ENCODE peak calls at places on chromosome 17, in eight cellular contexts. Y, P, I, K, B, X, M and U are unnamed samples.

GRCh38 chr17:4204190-4204589 is 59.6 kb downstream of the ANKFY1 start:
- DNase-seq in Y (no peak), P (peak), K (peak), X (no peak), M (peak), I (no peak), B (no peak), U (no peak)

GRCh38 chr17:68314916-68315535 is 23.7 kb downstream of the ARSG start:
- DNase-seq in P (no peak), M (no peak), I (no peak), X (no peak), K (no peak), Y (no peak), B (no peak), U (no peak)

GRCh38 chr17:6184508-6184907 is 114.3 kb downstream of the WSCD1 start:
- DNase-seq in Y (no peak), B (no peak), K (no peak), P (no peak), X (no peak), I (no peak), M (no peak), U (no peak)

GRCh38 chr17:17682293-17682736 is 1.1 kb downstream of the RAI1 start:
- DNase-seq in Y (peak), X (no peak), I (no peak), K (peak), B (no peak), M (no peak), P (no peak), U (no peak)

GRCh38 chr17:68587026-68587425 is 14.1 kb downstream of the FAM20A start:
- DNase-seq in M (no peak), I (no peak), X (no peak), K (no peak), Y (no peak), B (no peak), P (no peak), U (no peak)

GRCh38 chr17:60169921-60170817 is 20.4 kb downstream of the CA4 start:
- DNase-seq in B (peak), M (peak), Y (no peak), X (no peak), K (peak), I (no peak), P (peak), U (no peak)

GRCh38 chr17:8189041-8189710 is 804 bp downstream of the BORCS6 start:
- DNase-seq in K (peak), B (no peak), M (no peak), Y (peak), P (no peak), I (no peak), X (no peak), U (no peak)

GRCh38 chr17:17545031-17545820 is 46.3 kb downstream of the PEMT start:
- DNase-seq in M (peak), X (no peak), Y (peak), P (peak), K (peak), I (no peak), B (no peak), U (peak)

GRCh38 chr17:28811594-28812135 is 30.9 kb downstream of the FAM222B start:
- DNase-seq in Y (no peak), I (no peak), P (peak), M (no peak), K (peak), X (no peak), B (no peak), U (no peak)

GRCh38 chr17:80110927-80111701 is 9.7 kb downstream of the GAA start:
- DNase-seq in P (no peak), X (no peak), M (no peak), K (no peak), Y (no peak), I (no peak), B (no peak), U (no peak)

GRCh38 chr17:8069587-8069860 is 18.0 kb downstream of the ALOX12B start:
- DNase-seq in X (no peak), P (no peak), K (no peak), M (no peak), B (no peak), Y (no peak), I (no peak), U (no peak)

GRCh38 chr17:68446626-68447041 is 10.7 kb downstream of the WIPI1 start:
- DNase-seq in P (no peak), X (no peak), B (no peak), M (no peak), I (no peak), K (no peak), Y (peak), U (no peak)

GRCh38 chr17:48997827-48998556 is 807 bp downstream of the IGF2BP1 start:
- DNase-seq in X (no peak), M (no peak), Y (no peak), I (peak), P (no peak), B (no peak), K (peak), U (no peak)

GRCh38 chr17:3659541-3660111 is 8.8 kb downstream of the TAX1BP3 start:
- DNase-seq in I (no peak), K (peak), P (peak), X (peak), B (no peak), M (peak), Y (peak), U (peak)

GRCh38 chr17:65092262-65092661 is 35.7 kb upstream of the GNA13 start:
- DNase-seq in M (no peak), I (no peak), X (no peak), K (peak), Y (no peak), P (peak), B (no peak), U (no peak)

GRCh38 chr17:50093807-50094206 is 1.3 kb upstream of the PDK2 start:
- DNase-seq in X (no peak), P (no peak), M (no peak), I (no peak), K (no peak), Y (no peak), B (no peak), U (no peak)

GRCh38 chr17:74552037-74552436 is 6.1 kb upstream of the CD300C start:
- DNase-seq in P (no peak), K (peak), Y (no peak), I (no peak), X (no peak), B (no peak), M (no peak), U (no peak)

GRCh38 chr17:63701477-63702222 is 1.7 kb upstream of the LIMD2 start:
- DNase-seq in X (no peak), I (no peak), M (no peak), K (no peak), Y (peak), B (no peak), P (no peak), U (no peak)

GRCh38 chr17:43818966-43819365 is 14.0 kb downstream of the MPP3 start:
- DNase-seq in M (no peak), Y (no peak), X (no peak), K (no peak), I (no peak), B (no peak), P (no peak), U (no peak)

GRCh38 chr17:18158022-18158600 is 25.5 kb upstream of the ALKBH5 start:
- DNase-seq in B (peak), K (peak), I (no peak), P (peak), X (peak), Y (peak), M (no peak), U (peak)

GRCh38 chr17:57739402-57740224 is 5.5 kb downstream of the CCDC182 start:
- DNase-seq in M (no peak), P (peak), B (no peak), X (no peak), K (no peak), Y (no peak), I (no peak), U (no peak)

GRCh38 chr17:18963126-18964017 is 11.4 kb downstream of the SLC5A10 start:
- DNase-seq in M (no peak), X (no peak), P (peak), B (no peak), Y (peak), I (no peak), K (peak), U (no peak)

GRCh38 chr17:60165976-60166375 is 16.2 kb downstream of the CA4 start:
- DNase-seq in B (no peak), M (no peak), P (no peak), I (peak), X (no peak), K (no peak), Y (no peak), U (no peak)

GRCh38 chr17:34586346-34586846 is 7.0 kb downstream of the TMEM132E start:
- DNase-seq in Y (no peak), P (no peak), I (no peak), K (no peak), M (no peak), X (no peak), B (no peak), U (no peak)

GRCh38 chr17:28745777-28746473 is 2.1 kb downstream of the TRAF4 start:
- DNase-seq in X (no peak), M (no peak), K (no peak), I (no peak), B (no peak), Y (no peak), P (no peak), U (no peak)

GRCh38 chr17:49691086-49691676 is 13.3 kb upstream of the SPOP start:
- DNase-seq in P (peak), M (peak), B (no peak), K (no peak), Y (peak), I (no peak), X (peak), U (no peak)

GRCh38 chr17:58219789-58220183 is 731 bp upstream of the MKS1 start:
- DNase-seq in P (peak), X (no peak), Y (no peak), K (peak), M (no peak), I (no peak), B (no peak), U (no peak)

GRCh38 chr17:179721-180379 is 1.6 kb downstream of the DOC2B start:
- DNase-seq in M (no peak), Y (no peak), K (no peak), X (no peak), P (no peak), I (no peak), B (no peak), U (no peak)

GRCh38 chr17:59846391-59847165 is 46.2 kb downstream of the TUBD1 start:
- DNase-seq in M (no peak), B (no peak), K (peak), P (peak), X (no peak), Y (peak), I (no peak), U (peak)

GRCh38 chr17:80137131-80137530 is 9.8 kb downstream of the EIF4A3 start:
- DNase-seq in X (no peak), B (no peak), M (no peak), K (no peak), I (no peak), Y (no peak), P (no peak), U (no peak)

GRCh38 chr17:16909472-16909871 is 62.4 kb downstream of the TNFRSF13B start:
- DNase-seq in X (no peak), K (no peak), B (no peak), M (no peak), P (no peak), Y (no peak), I (no peak), U (no peak)

GRCh38 chr17:7613769-7614421 is 802 bp downstream of the FXR2 start:
- DNase-seq in P (peak), M (no peak), Y (peak), I (no peak), K (peak), X (no peak), B (no peak), U (no peak)

GRCh38 chr17:68318103-68318991 is 27.1 kb downstream of the ARSG start:
- DNase-seq in K (peak), P (peak), M (peak), I (no peak), Y (no peak), B (peak), X (no peak), U (peak)

GRCh38 chr17:46035112-46035818 is 36.2 kb downstream of the STH start:
- DNase-seq in I (no peak), Y (no peak), X (no peak), K (peak), B (no peak), M (no peak), P (no peak), U (no peak)

GRCh38 chr17:48961516-48962233 is 6.7 kb downstream of the GIP start:
- DNase-seq in P (peak), K (peak), X (no peak), M (no peak), B (peak), Y (no peak), I (no peak), U (no peak)

GRCh38 chr17:82613283-82614094 is 34.8 kb downstream of the WDR45B start:
- DNase-seq in P (no peak), B (no peak), Y (no peak), I (no peak), M (no peak), K (no peak), X (no peak), U (no peak)

GRCh38 chr17:7997186-7997585 is 5.2 kb upstream of the GUCY2D start:
- DNase-seq in M (no peak), Y (no peak), K (peak), P (no peak), I (no peak), X (no peak), B (no peak), U (no peak)

GRCh38 chr17:58270476-58271290 is 10.1 kb downstream of the MPO start:
- DNase-seq in K (no peak), B (no peak), M (no peak), P (no peak), Y (no peak), X (no peak), I (no peak), U (no peak)

GRCh38 chr17:61411114-61411943 is 11.7 kb downstream of the TBX2 start:
- DNase-seq in Y (peak), X (peak), P (peak), K (peak), M (no peak), I (no peak), B (no peak), U (no peak)

GRCh38 chr17:61410555-61411089 is 11.0 kb downstream of the TBX2 start:
- DNase-seq in K (peak), M (no peak), B (peak), I (no peak), X (peak), P (peak), Y (peak), U (no peak)

GRCh38 chr17:61408151-61409041 is 8.8 kb downstream of the TBX2 start:
- DNase-seq in Y (peak), P (no peak), I (no peak), M (no peak), B (no peak), X (peak), K (no peak), U (no peak)

GRCh38 chr17:61410100-61410551 is 10.5 kb downstream of the TBX2 start:
- DNase-seq in I (no peak), X (peak), M (no peak), K (no peak), Y (peak), B (no peak), P (no peak), U (no peak)

DNA sequence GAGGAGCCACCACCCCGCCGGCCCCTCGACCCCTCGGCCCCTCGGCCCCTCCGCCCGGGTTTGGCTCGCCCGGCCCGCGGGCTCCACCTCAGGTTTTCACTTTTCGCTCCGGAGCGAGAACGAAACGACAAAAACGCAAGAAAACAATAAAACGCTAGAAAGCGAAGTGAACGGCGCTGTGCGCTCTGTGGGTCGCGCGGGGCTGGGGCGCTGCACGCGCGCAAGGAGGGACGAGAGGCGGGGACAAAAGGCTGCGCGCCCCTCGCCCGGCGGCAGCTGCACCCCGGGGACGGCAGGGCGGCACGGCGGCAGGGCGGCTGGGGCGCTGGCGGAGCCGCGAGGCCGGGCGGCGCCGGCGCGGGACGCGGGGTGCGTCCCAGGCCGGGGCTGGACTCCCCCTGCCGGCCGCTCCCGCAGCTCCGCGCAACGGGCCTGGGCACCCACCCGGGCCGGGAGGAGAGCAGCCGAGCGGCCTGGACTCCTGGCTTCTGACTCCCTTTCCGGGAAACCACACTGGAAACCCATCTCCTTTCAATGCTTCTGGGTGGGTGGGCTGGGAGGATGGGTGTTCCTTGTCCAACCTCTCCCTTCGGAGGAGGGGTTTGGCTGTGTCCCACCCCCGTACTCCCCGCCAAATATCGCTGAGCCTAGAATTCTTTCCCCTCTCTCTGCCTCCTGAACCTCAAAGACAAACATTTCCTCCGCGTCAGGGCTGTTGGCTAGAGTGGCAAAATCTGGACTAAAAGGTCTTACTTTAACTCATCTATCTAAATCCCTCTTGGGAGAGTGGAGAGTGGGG is 9.9 kb downstream of the TBX2 start:
- DNase-seq in X (peak), I (no peak), Y (peak), M (no peak), B (no peak), P (peak), K (peak), U (no peak)
- TF ChIP-seq CTCF in X (peak), I (no peak), Y (peak), M (peak), B (no peak), P (no peak), K (peak), U (peak)

GRCh38 chr17:66578781-66579489 is 256.0 kb upstream of the CACNG5 start:
- DNase-seq in Y (no peak), P (no peak), X (no peak), B (peak), I (no peak), K (no peak), M (no peak), U (no peak)
- H3K4me3 ChIP-seq in Y (no peak), P (no peak), X (no peak), B (no peak), I (no peak), K (no peak), M (no peak), U (no peak)

GRCh38 chr17:38890410-38890746 is 20.5 kb downstream of the LASP1 start:
- DNase-seq in Y (no peak), M (no peak), K (no peak), P (no peak), B (no peak), X (no peak), I (no peak), U (no peak)
- TF ChIP-seq CTCF in Y (no peak), M (no peak), K (no peak), P (no peak), B (no peak), X (no peak), I (no peak), U (no peak)

GRCh38 chr17:1375615-1376014 is 24.4 kb downstream of the YWHAE start:
- DNase-seq in B (no peak), X (no peak), Y (no peak), M (no peak), K (no peak), I (no peak), P (no peak), U (no peak)
- H3K4me3 ChIP-seq in B (no peak), X (no peak), Y (no peak), M (no peak), K (no peak), I (no peak), P (no peak), U (no peak)

DNA sequence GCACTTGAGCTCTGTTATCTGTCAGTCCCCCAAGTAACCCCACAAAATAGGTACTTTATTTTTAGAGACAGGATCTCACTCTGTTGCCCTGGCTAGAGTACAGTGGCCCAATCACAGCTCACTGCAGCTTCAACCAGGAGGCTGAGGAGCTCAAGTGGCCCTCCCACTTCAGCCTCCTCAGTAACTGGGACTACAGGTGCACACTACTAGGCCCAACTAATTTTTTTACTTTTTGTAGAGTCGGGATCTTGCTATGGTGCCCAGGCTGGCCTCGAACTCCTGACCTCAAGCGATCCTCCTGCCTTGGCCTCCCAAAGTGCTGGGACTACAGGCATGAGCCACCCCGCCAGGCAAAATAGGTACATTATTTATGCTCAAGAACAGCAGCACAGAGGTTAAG is 99.6 kb downstream of the MGAT5B start:
- DNase-seq in K (no peak), B (no peak), P (no peak), I (no peak), Y (no peak), X (no peak), M (no peak), U (no peak)
- TF ChIP-seq CTCF in K (no peak), B (no peak), P (no peak), I (no peak), Y (no peak), X (no peak), M (no peak), U (no peak)

GRCh38 chr17:2391597-2392251 is 9.1 kb downstream of the MNT start:
- DNase-seq in X (no peak), Y (no peak), P (no peak), I (no peak), M (no peak), B (no peak), K (no peak), U (no peak)
- H3K4me3 ChIP-seq in X (peak), Y (peak), P (peak), I (peak), M (peak), B (peak), K (peak), U (peak)

GRCh38 chr17:20924306-20924705 is 118.5 kb downstream of the USP22 start:
- DNase-seq in X (no peak), P (no peak), K (no peak), I (no peak), M (no peak), Y (no peak), B (no peak), U (no peak)

GRCh38 chr17:20919990-20920812 is 122.6 kb downstream of the USP22 start:
- DNase-seq in K (no peak), X (no peak), M (no peak), B (no peak), Y (no peak), P (no peak), I (no peak), U (no peak)

GRCh38 chr17:20920813-20921199 is 122.0 kb downstream of the USP22 start:
- DNase-seq in B (no peak), X (no peak), P (peak), Y (no peak), K (peak), I (no peak), M (no peak), U (peak)

GRCh38 chr17:20925091-20925490 is 117.7 kb downstream of the USP22 start:
- DNase-seq in X (no peak), M (no peak), B (no peak), I (no peak), Y (no peak), P (peak), K (no peak), U (no peak)

GRCh38 chr17:20922128-20922670 is 120.6 kb downstream of the USP22 start:
- DNase-seq in P (peak), M (no peak), K (peak), B (no peak), X (no peak), Y (no peak), I (no peak), U (no peak)
- TF ChIP-seq CTCF in P (no peak), M (no peak), K (no peak), B (no peak), X (no peak), Y (no peak), I (no peak), U (no peak)